ENCODE peak calls at places on chromosomes 7 and 10, in five cellular contexts. X, T, N, E and S are unnamed samples.

GRCh38 chr10:10830316-10831061 is 187.2 kb upstream of the CELF2 start:
- DNase-seq in T (no peak), X (no peak), N (no peak), E (peak), S (no peak)

GRCh38 chr10:30081182-30081581 is 21.8 kb upstream of the JCAD start:
- DNase-seq in E (no peak), N (no peak), X (no peak), T (no peak), S (no peak)

GRCh38 chr10:19825690-19826089 is 9.5 kb downstream of the PLXDC2 start:
- DNase-seq in T (no peak), N (no peak), X (no peak), E (no peak), S (no peak)

GRCh38 chr10:112763916-112764520 is 186.0 kb upstream of the TCF7L2 start:
- DNase-seq in N (no peak), E (peak), X (no peak), T (no peak), S (no peak)

GRCh38 chr7:23235688-23236280 is 10.8 kb upstream of the GPNMB start:
- DNase-seq in X (no peak), T (no peak), E (peak), N (no peak), S (no peak)

GRCh38 chr7:5695037-5695708 is 86.3 kb downstream of the RNF216 start:
- DNase-seq in N (peak), T (peak), X (no peak), E (peak), S (peak)

GRCh38 chr7:20327047-20327446 is 3.7 kb upstream of the ITGB8 start:
- DNase-seq in E (no peak), X (no peak), T (no peak), N (no peak), S (no peak)

GRCh38 chr10:329361-330099 is 194.3 kb downstream of the ZMYND11 start:
- DNase-seq in E (peak), N (no peak), X (peak), T (no peak), S (no peak)

GRCh38 chr10:70198696-70199466 is 28.6 kb upstream of the SAR1A start:
- DNase-seq in T (no peak), X (no peak), E (no peak), N (no peak), S (no peak)

GRCh38 chr7:50662059-50662689 is 97.0 kb upstream of the DDC start:
- DNase-seq in X (no peak), N (peak), T (no peak), E (no peak), S (no peak)

GRCh38 chr10:129021597-129022304 is 445.3 kb upstream of the MGMT start:
- DNase-seq in T (no peak), E (no peak), N (no peak), X (no peak), S (no peak)

GRCh38 chr7:148699024-148699771 is 495 bp downstream of the CUL1 start:
- DNase-seq in X (no peak), E (peak), T (no peak), N (peak), S (no peak)

GRCh38 chr10:7389346-7389745 is 21.5 kb downstream of the SFMBT2 start:
- DNase-seq in T (no peak), N (no peak), X (no peak), E (no peak), S (no peak)

GRCh38 chr7:101218236-101219130 is 518 bp downstream of the ZNHIT1 start:
- DNase-seq in N (no peak), E (no peak), X (no peak), T (no peak), S (no peak)

GRCh38 chr7:136009488-136010079 is 32.4 kb upstream of the MTPN start:
- DNase-seq in X (peak), N (no peak), E (peak), T (no peak), S (no peak)

GRCh38 chr7:52959336-52959735 is 76.1 kb upstream of the POM121L12 start:
- DNase-seq in X (no peak), T (no peak), N (no peak), E (peak), S (no peak)

GRCh38 chr10:31536297-31536696 is 217.3 kb downstream of the ZEB1 start:
- DNase-seq in T (no peak), E (no peak), N (no peak), X (no peak), S (no peak)